ENCODE peak calls at places on chromosomes 11 and 22, in nine cellular contexts. A is right lobe of liver; Y is T-cell; D is activated CD4-positive, alpha-beta T cell treated with anti-CD3 and anti-CD28 coated beads for 48 hours; L is foreskin fibroblast; Z is mammary epithelial cell; X is stimulated activated CD4-positive, alpha-beta T cell treated with anti-CD3 and anti-CD28 coated beads, Interleukin-2, amount 100 ng/mL, for 48 hours; R is uterus; T is memory B cell. N is an unnamed sample.

GRCh38 chr11:14852571-14853177 is 39.4 kb downstream of the CYP2R1 start:
- DNase-seq in L (no peak), A (no peak), T (no peak), D (no peak), Z (no peak), X (no peak), R (no peak), Y (no peak), N (no peak)

GRCh38 chr11:65630215-65630614 is 7.7 kb upstream of the SIPA1 start:
- DNase-seq in A (no peak), Y (no peak), R (no peak), X (no peak), T (no peak), D (no peak), L (no peak), Z (no peak), N (no peak)

GRCh38 chr11:18393581-18394299 is 623 bp upstream of the LDHA start:
- DNase-seq in T (no peak), D (peak; percentile 56), R (no peak), X (peak; percentile 23), Y (no peak), A (no peak), L (no peak), Z (no peak), N (no peak)

GRCh38 chr11:131688056-131688693 is 317.8 kb downstream of the NTM start:
- DNase-seq in T (no peak), L (peak; percentile 54), R (no peak), D (peak; percentile 61), A (peak; percentile 58), Z (peak; percentile 43), Y (no peak), X (peak; percentile 37), N (peak; percentile 8)

GRCh38 chr11:44694443-44694842 is 32.3 kb upstream of the TSPAN18 start:
- DNase-seq in Y (no peak), L (no peak), T (no peak), D (no peak), Z (no peak), A (no peak), X (no peak), R (no peak), N (no peak)

GRCh38 chr22:38871360-38872171 is 450 bp downstream of the CBX6 start:
- DNase-seq in Y (peak; percentile 34), L (no peak), D (peak; percentile 46), Z (peak; percentile 25), A (peak; percentile 39), X (no peak), R (no peak), T (no peak), N (no peak)

GRCh38 chr11:10650166-10650565 is 43.4 kb downstream of the IRAG1 start:
- DNase-seq in Y (no peak), L (no peak), Z (no peak), R (no peak), D (no peak), T (no peak), X (no peak), A (no peak), N (no peak)

GRCh38 chr11:289145-289705 is 299 bp downstream of the PGGHG start:
- DNase-seq in T (no peak), R (peak; percentile 15), Z (no peak), Y (peak; percentile 54), A (no peak), L (no peak), X (no peak), D (peak; percentile 28), N (no peak)

GRCh38 chr11:2558861-2559526 is 114.2 kb downstream of the KCNQ1 start:
- DNase-seq in L (no peak), R (no peak), Y (no peak), D (no peak), A (peak; percentile 8), T (no peak), Z (no peak), X (no peak), N (no peak)

GRCh38 chr11:48093795-48094642 is 113.7 kb downstream of the PTPRJ start:
- DNase-seq in Y (no peak), T (no peak), Z (no peak), A (no peak), D (no peak), X (no peak), R (no peak), L (no peak), N (no peak)

GRCh38 chr11:88411265-88411664 is 73.7 kb upstream of the CTSC start:
- DNase-seq in D (no peak), Z (peak; percentile 94), T (no peak), R (no peak), Y (no peak), A (no peak), L (peak; percentile 69), X (no peak), N (no peak)

GRCh38 chr22:32723632-32724031 is 77.9 kb upstream of the TIMP3 start:
- DNase-seq in L (peak; percentile 86), D (peak; percentile 55), X (peak; percentile 37), Y (peak; percentile 30), Z (peak; percentile 93), A (peak; percentile 64), R (peak; percentile 50), T (peak; percentile 8), N (no peak)

GRCh38 chr22:20779014-20779812 is 5.3 kb downstream of the SERPIND1 start:
- DNase-seq in X (no peak), T (no peak), A (no peak), D (no peak), Z (no peak), Y (no peak), L (no peak), R (peak; percentile 35), N (no peak)

GRCh38 chr11:106990322-106990721 is 28.0 kb downstream of the GUCY1A2 start:
- DNase-seq in D (no peak), X (no peak), Y (no peak), Z (no peak), L (no peak), T (no peak), R (no peak), A (no peak), N (no peak)

GRCh38 chr11:103436131-103436770 is 327.0 kb downstream of the DYNC2H1 start:
- DNase-seq in A (no peak), L (no peak), T (no peak), D (no peak), R (no peak), Z (no peak), Y (no peak), X (no peak), N (no peak)